ENCODE peak calls at places on chromosome 18, in nine cellular contexts. B is CD4-positive, alpha-beta T cell; G is endothelial cell; L is progenitor cell of endocrine pancreas; X is tibial nerve; M is H9; F is chondrocyte; H is AG04450; T is astrocyte of the spinal cord. I is an unnamed sample.

GRCh38 chr18:32717151-32717550 is 55.7 kb downstream of the KLHL14 start:
- DNase-seq in B (no peak), G (no peak), L (no peak), X (no peak), M (no peak), F (no peak), H (no peak), T (no peak), I (no peak)

GRCh38 chr18:73895701-73896100 is 251.9 kb downstream of the FBXO15 start:
- DNase-seq in B (no peak), G (no peak), L (no peak), X (no peak), M (peak), F (no peak), H (no peak), T (no peak), I (no peak)

GRCh38 chr18:41955688-41956087 is 654 bp downstream of the PIK3C3 start:
- DNase-seq in B (no peak), G (no peak), L (no peak), X (no peak), M (no peak), F (no peak), H (no peak), T (no peak), I (no peak)

GRCh38 chr18:3093624-3094354 is 80.8 kb upstream of the LPIN2 start:
- DNase-seq in B (no peak), G (no peak), L (no peak), X (no peak), M (no peak), F (no peak), H (no peak), T (no peak), I (no peak)

GRCh38 chr18:28152354-28152753 is 24.6 kb downstream of the CDH2 start:
- DNase-seq in B (no peak), G (no peak), L (no peak), X (no peak), M (no peak), F (no peak), H (no peak), T (no peak), I (no peak)

GRCh38 chr18:61400016-61400630 is 66.9 kb downstream of the CDH20 start:
- DNase-seq in B (no peak), G (no peak), L (no peak), X (no peak), M (no peak), F (no peak), H (no peak), T (peak), I (no peak)

GRCh38 chr18:76894947-76895346 is 72.6 kb downstream of the ZNF236 start:
- DNase-seq in B (no peak), G (no peak), L (no peak), X (no peak), M (no peak), F (no peak), H (no peak), T (no peak), I (no peak)

GRCh38 chr18:65955747-65956146 is 204.9 kb downstream of the CDH7 start:
- DNase-seq in B (no peak), G (no peak), L (no peak), X (no peak), M (no peak), F (no peak), H (no peak), T (no peak), I (no peak)

GRCh38 chr18:36697905-36698304 is 130.9 kb downstream of the TPGS2 start:
- DNase-seq in B (no peak), G (no peak), L (no peak), X (peak), M (no peak), F (no peak), H (peak), T (peak), I (no peak)

GRCh38 chr18:75346671-75347070 is 80.8 kb downstream of the SMIM21 start:
- DNase-seq in B (no peak), G (no peak), L (no peak), X (no peak), M (peak), F (no peak), H (no peak), T (no peak), I (no peak)

GRCh38 chr18:78601923-78602322 is 377.7 kb upstream of the SALL3 start:
- DNase-seq in B (no peak), G (no peak), L (no peak), X (no peak), M (no peak), F (no peak), H (no peak), T (no peak), I (no peak)

GRCh38 chr18:70490008-70490933 is 201.4 kb downstream of the SOCS6 start:
- DNase-seq in B (peak), G (peak), L (peak), X (peak), M (no peak), F (no peak), H (no peak), T (peak), I (no peak)

GRCh38 chr18:9782073-9782857 is 74.2 kb downstream of the RAB31 start:
- DNase-seq in B (no peak), G (no peak), L (no peak), X (no peak), M (no peak), F (no peak), H (peak), T (peak), I (no peak)

GRCh38 chr18:58993260-58993659 is 128.6 kb downstream of the ZNF532 start:
- DNase-seq in B (no peak), G (no peak), L (no peak), X (no peak), M (no peak), F (no peak), H (no peak), T (peak), I (no peak)

GRCh38 chr18:63137999-63138448 is 181.5 kb downstream of the BCL2 start:
- DNase-seq in B (peak), G (peak), L (no peak), X (no peak), M (no peak), F (no peak), H (no peak), T (no peak), I (no peak)

GRCh38 chr18:10736984-10737383 is 211.2 kb downstream of the NAPG start:
- DNase-seq in B (no peak), G (no peak), L (no peak), X (no peak), M (no peak), F (no peak), H (no peak), T (no peak), I (no peak)

GRCh38 chr18:78908462-78908861 is 71.2 kb upstream of the SALL3 start:
- DNase-seq in B (no peak), G (no peak), L (no peak), X (no peak), M (peak), F (peak), H (no peak), T (no peak), I (no peak)

DNA sequence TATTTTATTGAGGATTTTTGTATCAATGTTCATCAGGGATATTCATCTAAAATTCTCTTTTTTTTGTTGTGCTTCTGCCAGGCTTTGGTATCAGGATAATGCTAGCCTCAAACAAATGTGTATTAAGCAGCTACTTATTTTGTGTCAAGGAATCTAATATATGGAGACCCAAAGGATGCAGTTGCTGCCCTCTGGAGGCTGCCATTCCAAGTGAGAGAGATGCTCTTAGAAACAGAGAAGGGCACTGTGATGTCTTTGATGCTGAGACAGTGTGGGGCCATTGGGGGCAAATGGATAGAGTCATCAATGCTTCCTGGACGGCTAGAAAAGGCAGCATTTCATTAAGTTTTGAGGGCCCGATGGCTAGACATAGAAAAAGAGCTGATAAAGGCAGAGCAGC is 292.6 kb downstream of the SETBP1 start:
- DNase-seq in B (no peak), G (no peak), L (no peak), X (no peak), M (no peak), F (no peak), H (no peak), T (peak), I (no peak)
- TF ChIP-seq CTCF in B (no peak), G (no peak), L (no peak), X (no peak), M (peak), F (peak), H (peak), T (peak), I (no peak)

DNA sequence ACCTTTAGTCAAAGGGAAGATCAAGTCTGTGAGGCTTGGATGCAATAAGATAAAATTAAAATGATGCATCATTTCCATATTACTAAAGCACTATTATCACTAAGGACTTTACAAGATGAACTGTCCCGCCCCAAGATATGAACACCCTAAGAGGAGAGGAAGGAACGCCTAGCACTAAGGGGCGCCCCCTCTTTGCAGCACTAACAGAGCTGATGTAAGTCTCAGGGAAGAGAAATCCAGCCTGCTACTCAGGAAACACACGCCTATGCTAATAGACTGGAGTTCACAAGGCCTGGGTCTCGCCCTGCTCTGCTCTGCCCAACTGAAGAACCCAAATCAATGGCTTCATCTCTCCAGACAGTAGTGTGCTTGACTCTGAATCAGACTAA is 6.1 kb downstream of the INO80C start:
- DNase-seq in B (no peak), G (no peak), L (no peak), X (no peak), M (peak), F (no peak), H (no peak), T (peak), I (no peak)
- TF ChIP-seq CTCF in B (no peak), G (no peak), L (no peak), X (no peak), M (no peak), F (no peak), H (no peak), T (no peak), I (no peak)

GRCh38 chr18:35144628-35145027 is 96.2 kb upstream of the ZNF397 start:
- DNase-seq in B (no peak), G (no peak), L (no peak), X (no peak), M (no peak), F (no peak), H (no peak), T (no peak), I (no peak)
- TF ChIP-seq CTCF in B (no peak), G (no peak), L (no peak), X (no peak), M (no peak), F (no peak), H (no peak), T (no peak), I (no peak)

DNA sequence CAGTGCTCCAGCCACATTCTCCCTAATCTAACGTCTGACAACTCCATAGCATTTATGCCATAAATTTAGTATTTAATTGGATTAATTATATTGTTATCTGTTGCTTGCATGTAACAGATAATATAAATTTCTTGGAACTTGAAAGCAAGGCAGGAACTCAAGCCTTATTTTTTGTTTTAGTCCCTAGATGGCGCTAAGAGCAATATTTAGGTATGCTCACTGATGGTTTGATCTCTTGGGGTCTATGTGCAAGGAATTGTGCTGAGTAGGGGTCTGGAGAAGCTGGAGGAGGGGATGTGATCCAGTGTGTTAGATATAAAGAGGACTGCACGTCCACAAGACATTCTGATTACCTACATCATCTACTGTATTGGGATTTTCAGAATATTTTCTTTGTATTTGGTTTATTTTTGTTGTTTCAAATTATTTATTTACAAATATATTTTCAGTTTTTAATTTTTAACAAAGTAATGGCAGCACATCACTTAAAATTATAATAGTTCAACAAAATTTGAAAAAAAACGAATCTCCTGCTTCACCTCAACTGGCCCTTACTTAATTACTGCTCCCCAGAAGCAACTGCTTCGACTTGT is 32.8 kb downstream of the KATNAL2 start:
- DNase-seq in B (no peak), G (no peak), L (no peak), X (no peak), M (no peak), F (no peak), H (no peak), T (peak), I (no peak)
- TF ChIP-seq CTCF in B (peak), G (peak), L (peak), X (no peak), M (peak), F (peak), H (peak), T (peak), I (peak)

GRCh38 chr18:22088976-22089375 is 80.4 kb upstream of the GATA6 start:
- DNase-seq in B (no peak), G (no peak), L (no peak), X (no peak), M (no peak), F (no peak), H (no peak), T (no peak), I (no peak)

GRCh38 chr18:22086973-22087372 is 82.4 kb upstream of the GATA6 start:
- DNase-seq in B (no peak), G (no peak), L (no peak), X (no peak), M (no peak), F (no peak), H (no peak), T (no peak), I (no peak)

GRCh38 chr18:22088029-22088428 is 81.4 kb upstream of the GATA6 start:
- DNase-seq in B (no peak), G (no peak), L (no peak), X (no peak), M (no peak), F (no peak), H (no peak), T (no peak), I (no peak)

GRCh38 chr18:22082408-22082807 is 87.0 kb upstream of the GATA6 start:
- DNase-seq in B (no peak), G (no peak), L (no peak), X (no peak), M (no peak), F (no peak), H (no peak), T (no peak), I (no peak)

DNA sequence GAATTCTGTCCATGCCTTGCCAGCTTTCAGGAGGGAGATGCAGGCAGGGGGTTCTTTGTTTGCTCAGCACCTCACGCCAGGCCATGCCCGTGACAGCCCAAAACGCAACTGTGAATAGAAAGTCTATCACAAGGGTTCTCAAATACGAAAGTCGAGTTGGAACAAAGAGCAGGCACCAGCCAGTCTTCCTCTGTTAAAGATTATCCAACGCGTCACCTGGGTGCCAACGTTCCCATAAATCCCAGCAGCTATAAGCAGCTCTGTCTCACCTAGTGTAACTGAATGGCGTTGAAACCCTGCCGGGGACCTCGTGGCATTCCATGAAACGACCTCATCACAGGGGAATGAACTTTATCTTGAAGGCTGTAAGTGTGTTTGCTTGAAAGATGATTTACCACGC is 84.8 kb upstream of the GATA6 start:
- DNase-seq in B (no peak), G (no peak), L (peak), X (no peak), M (no peak), F (no peak), H (no peak), T (no peak), I (no peak)
- TF ChIP-seq CTCF in B (no peak), G (no peak), L (no peak), X (no peak), M (no peak), F (no peak), H (no peak), T (no peak), I (no peak)

GRCh38 chr18:48962857-48963554 is 12.2 kb upstream of the SMAD7 start:
- DNase-seq in B (no peak), G (no peak), L (no peak), X (no peak), M (no peak), F (no peak), H (peak), T (no peak), I (no peak)
- TF ChIP-seq CTCF in B (no peak), G (no peak), L (no peak), X (no peak), M (no peak), F (peak), H (peak), T (no peak), I (no peak)

GRCh38 chr18:23438046-23438377 is 15.1 kb upstream of the RIOK3 start:
- DNase-seq in B (no peak), G (no peak), L (no peak), X (no peak), M (no peak), F (no peak), H (no peak), T (no peak), I (no peak)

GRCh38 chr18:23433360-23433759 is 19.7 kb upstream of the RIOK3 start:
- DNase-seq in B (no peak), G (no peak), L (no peak), X (no peak), M (no peak), F (no peak), H (no peak), T (no peak), I (peak)

GRCh38 chr18:23442958-23443357 is 10.1 kb upstream of the RIOK3 start:
- DNase-seq in B (no peak), G (no peak), L (no peak), X (no peak), M (no peak), F (no peak), H (no peak), T (no peak), I (no peak)

GRCh38 chr18:23437357-23438045 is 15.6 kb upstream of the RIOK3 start:
- DNase-seq in B (peak), G (peak), L (peak), X (peak), M (peak), F (peak), H (no peak), T (peak), I (peak)

DNA sequence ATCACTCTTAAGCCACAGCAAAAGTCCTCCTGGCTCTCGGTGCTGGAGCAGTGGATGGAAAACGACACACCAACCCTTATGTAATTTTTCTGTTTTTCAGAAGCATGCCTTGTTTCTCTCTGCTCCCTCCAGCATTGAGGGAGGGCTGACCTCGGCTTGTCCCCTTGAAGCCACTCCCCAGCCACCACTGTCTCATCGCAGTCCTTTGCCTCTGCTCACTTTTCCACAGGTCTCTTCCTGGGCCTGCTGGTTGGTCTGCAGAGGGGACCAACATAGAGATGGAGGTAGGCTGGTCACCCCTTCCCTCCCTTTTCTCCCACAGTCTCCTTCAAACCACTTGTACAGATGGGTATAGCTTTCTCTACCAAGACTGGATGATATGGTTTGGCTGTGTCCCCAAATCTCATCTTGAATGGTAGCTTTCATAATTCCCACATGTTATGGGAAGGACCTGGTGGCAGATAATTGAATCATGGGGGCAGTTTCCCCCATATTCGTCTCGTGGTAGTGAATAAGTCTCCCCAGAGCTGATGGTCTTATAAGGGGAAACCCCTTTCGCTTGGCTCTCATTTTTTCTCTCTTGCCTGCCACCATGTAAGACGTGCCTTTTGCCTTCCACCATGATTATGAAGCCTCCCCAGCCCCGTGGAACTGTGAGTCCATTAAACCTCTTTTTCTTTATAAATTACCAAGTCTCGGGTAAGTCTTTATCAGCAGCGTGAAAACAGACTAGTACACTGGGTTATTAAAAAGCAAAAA is 14.3 kb upstream of the RIOK3 start:
- DNase-seq in B (no peak), G (no peak), L (no peak), X (no peak), M (no peak), F (no peak), H (no peak), T (no peak), I (no peak)
- TF ChIP-seq CTCF in B (no peak), G (no peak), L (no peak), X (no peak), M (no peak), F (no peak), H (no peak), T (no peak), I (no peak)

DNA sequence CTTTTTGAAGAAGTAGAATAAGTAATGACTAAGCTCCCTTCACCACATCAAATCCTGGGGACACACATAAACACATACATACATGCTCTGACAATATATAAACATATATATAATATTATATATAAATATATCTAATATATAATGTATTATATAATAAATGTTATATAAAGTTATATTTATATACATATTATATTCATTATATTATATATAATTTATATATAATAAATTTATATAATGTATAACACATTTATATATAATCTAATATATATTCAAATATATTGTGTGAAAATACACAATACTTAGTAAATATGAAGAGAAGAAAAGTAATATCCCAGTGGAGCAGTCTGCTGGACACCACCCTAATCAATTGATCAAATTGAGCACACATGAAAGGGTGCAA is 2177.9 kb upstream of the CELF4 start:
- DNase-seq in B (no peak), G (no peak), L (no peak), X (no peak), M (no peak), F (no peak), H (no peak), T (no peak), I (no peak)
- TF ChIP-seq CTCF in B (no peak), G (no peak), L (no peak), X (no peak), M (no peak), F (no peak), H (no peak), T (no peak), I (no peak)